ENCODE peak calls at places on chromosomes 12 and 14, in ten cellular contexts. X, T, V, D, L, W, N, C, Y and M are unnamed samples.

GRCh38 chr12:70854138-70854537 is 66.4 kb downstream of the PTPRR start:
- DNase-seq in X (no peak), T (no peak), V (no peak), D (no peak), L (no peak), W (no peak), N (no peak), C (no peak), Y (no peak), M (no peak)

GRCh38 chr14:76329150-76329881 is 46.6 kb upstream of the ESRRB start:
- DNase-seq in X (no peak), T (no peak), V (no peak), D (no peak), L (no peak), W (no peak), N (no peak), C (no peak), Y (no peak), M (no peak)

GRCh38 chr12:59357811-59358210 is 238.0 kb upstream of the SLC16A7 start:
- DNase-seq in X (no peak), T (peak), V (no peak), D (no peak), L (no peak), W (no peak), N (no peak), C (no peak), Y (no peak), M (no peak)

GRCh38 chr14:96592591-96593388 is 90.6 kb downstream of the PAPOLA start:
- DNase-seq in X (no peak), T (peak), V (peak), D (no peak), L (peak), W (no peak), N (peak), C (peak), Y (peak), M (peak)

GRCh38 chr12:132078190-132078589 is 65.9 kb downstream of the DDX51 start:
- DNase-seq in X (no peak), T (peak), V (no peak), D (no peak), L (no peak), W (no peak), N (no peak), C (no peak), Y (no peak), M (no peak)

GRCh38 chr14:105330491-105330895 is 15.9 kb downstream of the PACS2 start:
- DNase-seq in X (no peak), T (peak), V (no peak), D (peak), L (peak), W (no peak), N (no peak), C (no peak), Y (no peak), M (no peak)

GRCh38 chr12:109020750-109021380 is at the start of gene SVOP:
- DNase-seq in X (peak), T (peak), V (peak), D (peak), L (peak), W (peak), N (peak), C (peak), Y (peak), M (peak)

GRCh38 chr14:83184531-83184930 is 1650.9 kb upstream of the SEL1L start:
- DNase-seq in X (no peak), T (no peak), V (no peak), D (no peak), L (no peak), W (no peak), N (no peak), C (no peak), Y (no peak), M (no peak)

GRCh38 chr12:114342651-114343050 is 63.3 kb downstream of the TBX5 start:
- DNase-seq in X (no peak), T (peak), V (no peak), D (no peak), L (no peak), W (no peak), N (no peak), C (no peak), Y (no peak), M (no peak)

GRCh38 chr12:116539361-116539771 is 19.8 kb upstream of the MAP1LC3B2 start:
- DNase-seq in X (no peak), T (peak), V (no peak), D (no peak), L (no peak), W (no peak), N (no peak), C (peak), Y (no peak), M (no peak)

GRCh38 chr12:123135688-123136087 is 15.2 kb downstream of the PITPNM2 start:
- DNase-seq in X (no peak), T (no peak), V (no peak), D (no peak), L (no peak), W (no peak), N (no peak), C (no peak), Y (no peak), M (no peak)

GRCh38 chr14:22561661-22562579 is 27.1 kb downstream of the DAD1 start:
- DNase-seq in X (no peak), T (no peak), V (no peak), D (no peak), L (peak), W (no peak), N (no peak), C (no peak), Y (no peak), M (no peak)

GRCh38 chr12:2291182-2291832 is 238.5 kb downstream of the CACNA1C start:
- DNase-seq in X (no peak), T (no peak), V (no peak), D (no peak), L (no peak), W (no peak), N (no peak), C (peak), Y (no peak), M (no peak)

GRCh38 chr12:83114042-83114441 is 427.3 kb downstream of the TMTC2 start:
- DNase-seq in X (no peak), T (no peak), V (no peak), D (no peak), L (no peak), W (no peak), N (no peak), C (no peak), Y (no peak), M (no peak)

GRCh38 chr14:55297611-55298323 is 26.5 kb downstream of the FBXO34 start:
- DNase-seq in X (peak), T (no peak), V (peak), D (no peak), L (peak), W (no peak), N (no peak), C (peak), Y (no peak), M (no peak)

DNA sequence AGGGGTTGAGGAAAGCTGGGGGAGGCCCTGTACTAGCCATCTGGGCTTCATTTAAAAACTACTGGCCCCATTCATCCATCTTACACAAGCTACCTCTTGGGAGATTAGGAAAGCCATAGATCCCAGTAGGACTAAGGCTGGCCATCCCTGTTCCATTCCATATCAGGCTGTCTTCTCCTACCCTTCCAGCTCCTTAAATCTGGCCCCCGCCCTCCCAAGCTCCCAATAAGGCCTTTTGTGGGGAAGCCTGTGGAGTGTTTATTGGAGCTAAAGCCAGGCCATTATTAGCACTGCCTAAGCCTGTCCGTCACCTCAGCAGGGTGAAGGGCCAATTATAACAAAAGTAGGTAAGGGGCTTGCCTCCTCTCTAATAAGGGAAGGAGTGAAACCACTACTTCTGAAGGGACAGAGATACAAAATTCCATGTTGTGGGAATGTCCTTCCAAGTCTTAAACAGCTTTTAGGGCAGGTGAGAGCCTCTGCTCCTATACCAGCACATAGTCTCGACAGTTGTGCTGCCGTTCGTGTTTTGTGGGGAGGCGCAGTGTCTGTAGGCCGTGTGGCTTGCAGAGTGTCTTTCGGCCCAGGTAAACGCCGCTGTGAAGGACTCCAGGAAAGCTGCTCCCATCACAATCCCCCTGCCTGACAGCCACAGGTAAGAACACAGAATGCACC is 3.7 kb downstream of the MYL6 start:
- DNase-seq in X (no peak), T (no peak), V (no peak), D (peak), L (no peak), W (no peak), N (no peak), C (no peak), Y (no peak), M (no peak)
- H3K27ac ChIP-seq in X (peak), T (no peak), V (peak), D (peak), L (peak), W (peak), N (peak), C (no peak), Y (no peak), M (no peak)

DNA sequence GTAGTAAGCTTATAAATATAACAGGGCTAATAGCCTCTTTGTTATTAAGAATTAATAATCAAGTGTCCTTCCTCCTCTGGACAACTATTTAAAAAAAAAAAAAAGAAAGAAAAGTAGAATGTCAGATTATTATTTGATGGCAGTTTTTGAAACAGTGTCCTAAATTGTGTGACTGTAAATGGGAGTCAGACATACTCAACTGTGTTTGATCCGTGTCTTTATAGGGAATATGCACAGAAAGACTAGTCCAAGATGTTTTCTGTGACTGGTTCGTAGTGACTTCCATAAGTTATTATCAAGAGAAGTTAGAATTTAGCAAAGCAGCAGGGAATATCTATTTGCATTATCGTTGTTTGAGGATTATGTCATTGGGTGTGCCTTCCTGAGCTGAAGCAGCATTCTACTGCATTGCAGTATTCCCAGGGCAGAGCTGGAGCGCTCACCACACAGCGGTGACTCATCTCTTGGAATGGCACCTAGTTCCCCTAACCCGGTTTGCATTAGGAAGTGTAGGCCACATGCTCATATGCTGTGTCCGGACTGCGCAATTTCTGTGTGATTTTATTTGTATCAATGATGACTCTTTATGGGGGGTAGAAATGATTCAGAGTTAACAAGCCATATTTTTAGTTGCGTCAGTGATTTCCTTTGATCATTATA is 7.9 kb downstream of the DYNC1H1 start:
- DNase-seq in X (peak), T (peak), V (peak), D (peak), L (peak), W (peak), N (peak), C (peak), Y (peak), M (peak)
- H3K27ac ChIP-seq in X (peak), T (no peak), V (peak), D (no peak), L (peak), W (no peak), N (peak), C (peak), Y (peak), M (peak)

DNA sequence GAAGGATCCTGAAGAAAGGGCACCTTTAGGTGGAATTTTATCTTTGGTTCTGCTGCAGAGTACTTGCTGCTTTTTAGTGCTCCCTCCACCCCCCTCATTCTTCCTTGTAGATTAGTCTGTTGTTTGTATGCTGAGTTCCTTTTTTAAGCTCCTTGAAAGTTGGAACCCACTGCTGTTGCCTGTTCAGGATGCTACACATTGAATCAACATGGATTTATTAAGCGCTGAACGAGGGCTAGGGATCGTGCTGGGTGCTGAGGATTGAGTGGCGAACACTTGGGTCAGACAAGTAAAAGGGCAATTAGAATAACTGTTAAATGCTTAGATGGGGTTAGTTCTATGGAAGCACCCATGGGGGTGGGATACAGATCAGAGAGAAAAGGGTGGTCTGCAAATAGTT is 907 bp upstream of the AMN1 start:
- DNase-seq in X (no peak), T (no peak), V (no peak), D (no peak), L (no peak), W (no peak), N (no peak), C (no peak), Y (no peak), M (no peak)
- H3K27ac ChIP-seq in X (peak), T (no peak), V (peak), D (peak), L (peak), W (peak), N (peak), C (peak), Y (peak), M (peak)

GRCh38 chr12:126602611-126603010 is 1537.4 kb downstream of the AACS start:
- DNase-seq in X (no peak), T (no peak), V (no peak), D (no peak), L (no peak), W (no peak), N (no peak), C (no peak), Y (no peak), M (no peak)
- H3K27ac ChIP-seq in X (no peak), T (no peak), V (no peak), D (no peak), L (no peak), W (no peak), N (no peak), C (no peak), Y (peak), M (no peak)

GRCh38 chr12:105351523-105351922 is 21.0 kb downstream of the C12orf75 start:
- DNase-seq in X (no peak), T (no peak), V (no peak), D (no peak), L (no peak), W (no peak), N (no peak), C (no peak), Y (no peak), M (no peak)

GRCh38 chr12:105352049-105352448 is 21.6 kb downstream of the C12orf75 start:
- DNase-seq in X (no peak), T (no peak), V (no peak), D (no peak), L (no peak), W (no peak), N (no peak), C (no peak), Y (no peak), M (no peak)

GRCh38 chr12:105347486-105347885 is 17.0 kb downstream of the C12orf75 start:
- DNase-seq in X (no peak), T (no peak), V (no peak), D (no peak), L (no peak), W (no peak), N (no peak), C (no peak), Y (no peak), M (no peak)

GRCh38 chr12:105348142-105348541 is 17.7 kb downstream of the C12orf75 start:
- DNase-seq in X (no peak), T (no peak), V (no peak), D (no peak), L (no peak), W (no peak), N (no peak), C (no peak), Y (no peak), M (no peak)

DNA sequence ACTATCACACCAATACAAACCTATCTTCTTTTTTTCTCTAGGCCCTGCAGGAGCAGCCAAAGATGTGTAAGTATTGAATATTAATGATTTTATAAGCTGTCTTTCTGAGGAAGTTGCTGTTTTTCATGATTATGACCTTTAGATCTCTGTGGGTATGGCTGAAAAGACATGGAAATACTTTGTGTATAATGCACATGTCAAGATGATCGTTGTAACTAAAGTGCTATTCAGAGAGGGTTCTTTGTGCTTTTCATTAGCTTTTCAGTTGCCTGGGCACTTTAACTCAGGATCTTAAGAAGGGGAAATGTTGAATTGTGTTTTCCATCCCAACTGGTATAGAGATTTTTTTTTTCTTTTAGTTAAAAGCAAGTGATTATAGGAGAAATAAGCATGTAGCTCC is 18.1 kb downstream of the C12orf75 start:
- DNase-seq in X (no peak), T (no peak), V (no peak), D (no peak), L (no peak), W (no peak), N (no peak), C (no peak), Y (no peak), M (no peak)
- H3K27ac ChIP-seq in X (no peak), T (no peak), V (no peak), D (no peak), L (no peak), W (no peak), N (no peak), C (no peak), Y (no peak), M (no peak)

DNA sequence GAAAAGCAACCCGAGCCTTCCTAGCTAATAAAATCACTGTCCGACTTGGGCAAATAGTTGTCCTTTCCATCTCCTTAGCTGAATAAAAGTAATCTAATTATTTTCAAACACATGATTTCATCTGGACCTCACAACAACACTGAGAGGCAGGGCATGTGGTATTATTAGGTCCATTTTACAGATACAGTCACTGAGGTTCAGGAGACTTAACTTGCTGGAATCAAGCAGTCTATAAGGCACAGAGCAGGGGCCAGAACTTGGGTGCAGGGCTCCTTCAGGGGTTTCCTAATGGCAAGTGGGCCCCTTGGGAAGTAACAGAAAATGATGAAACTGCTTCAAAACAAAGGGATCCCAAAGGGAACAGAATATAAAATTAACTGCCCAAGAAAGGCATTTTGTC is 15.5 kb downstream of the PLXNC1 start:
- DNase-seq in X (no peak), T (no peak), V (no peak), D (no peak), L (no peak), W (no peak), N (no peak), C (no peak), Y (no peak), M (no peak)
- H3K27ac ChIP-seq in X (no peak), T (no peak), V (no peak), D (no peak), L (no peak), W (no peak), N (no peak), C (no peak), Y (no peak), M (no peak)